ENCODE peak calls at places on chromosomes 5 and 9, in four cellular contexts. H is aorta, F is gastrocnemius medialis, A is GM23248. O is an unnamed sample. For H3K4me1, the result is how much of the 10 kb centered on the place peaks cover.

GRCh38 chr5:167244583-167244982 is 1046.9 kb upstream of the WWC1 start:
- DNase-seq in H (no peak), F (no peak), A (no peak), O (no peak)

GRCh38 chr9:101536351-101536750 is 2.7 kb downstream of the RNF20 start:
- DNase-seq in H (no peak), F (no peak), A (peak), O (no peak)

GRCh38 chr5:35478856-35479682 is 138.6 kb upstream of the SPEF2 start:
- DNase-seq in H (no peak), F (no peak), A (peak), O (no peak)

GRCh38 chr5:151742870-151743294 is 15.5 kb downstream of the ATOX1 start:
- DNase-seq in H (peak), F (no peak), A (peak), O (no peak)

GRCh38 chr9:89418882-89419641 is 78.9 kb downstream of the SEMA4D start:
- DNase-seq in H (peak), F (no peak), A (no peak), O (no peak)

GRCh38 chr9:28050046-28050445 is 476.8 kb upstream of the C9orf72 start:
- DNase-seq in H (no peak), F (no peak), A (peak), O (no peak)

GRCh38 chr9:112110094-112110772 is 64.9 kb downstream of the SUSD1 start:
- DNase-seq in H (no peak), F (no peak), A (no peak), O (no peak)

GRCh38 chr5:126438267-126438666 is 15.1 kb downstream of the GRAMD2B start:
- DNase-seq in H (no peak), F (no peak), A (no peak), O (no peak)

GRCh38 chr5:68999181-68999580 is 94.6 kb upstream of the SLC30A5 start:
- DNase-seq in H (no peak), F (no peak), A (no peak), O (no peak)

GRCh38 chr5:132426525-132427138 is 57.1 kb downstream of the SLC22A5 start:
- DNase-seq in H (peak), F (peak), A (peak), O (peak)

GRCh38 chr5:77893225-77893860 is 117.2 kb upstream of the TBCA start:
- DNase-seq in H (peak), F (no peak), A (peak), O (no peak)

GRCh38 chr9:38441347-38442085 is 17.3 kb upstream of the IGFBPL1 start:
- DNase-seq in H (no peak), F (no peak), A (no peak), O (no peak)

GRCh38 chr5:152595327-152595890 is 190.3 kb upstream of the NMUR2 start:
- DNase-seq in H (no peak), F (no peak), A (no peak), O (no peak)

GRCh38 chr5:67678594-67678993 is 482.0 kb upstream of the CD180 start:
- DNase-seq in H (no peak), F (no peak), A (no peak), O (no peak)

GRCh38 chr5:133041157-133041784 is 10.5 kb upstream of the HSPA4 start:
- DNase-seq in H (no peak), F (no peak), A (no peak), O (no peak)

GRCh38 chr5:61817472-61818326 is 485.6 kb downstream of the ZSWIM6 start:
- DNase-seq in H (peak), F (no peak), A (peak), O (peak)

GRCh38 chr5:135811007-135811406 is 23.5 kb upstream of the SLC25A48 start:
- DNase-seq in H (no peak), F (no peak), A (no peak), O (no peak)

GRCh38 chr9:135474915-135475314 is 4.7 kb upstream of the PPP1R26 start:
- DNase-seq in H (no peak), F (no peak), A (peak), O (no peak)

GRCh38 chr5:28404363-28405071 is 1366.1 kb upstream of the CDH9 start:
- DNase-seq in H (no peak), F (no peak), A (no peak), O (no peak)

GRCh38 chr9:136016221-136016881 is 55.2 kb upstream of the UBAC1 start:
- DNase-seq in H (peak), F (peak), A (no peak), O (no peak)

GRCh38 chr5:9282211-9282610 is 263.7 kb downstream of the SEMA5A start:
- DNase-seq in H (no peak), F (no peak), A (no peak), O (no peak)

GRCh38 chr5:72394688-72395087 is 74.5 kb downstream of the PTCD2 start:
- DNase-seq in H (no peak), F (no peak), A (peak), O (no peak)

GRCh38 chr9:128072144-128073021 is 4.4 kb downstream of the SLC25A25 start:
- DNase-seq in H (peak), F (peak), A (peak), O (peak)

GRCh38 chr5:115460476-115460875 is 84.1 kb downstream of the FEM1C start:
- DNase-seq in H (no peak), F (peak), A (peak), O (peak)

GRCh38 chr9:108271646-108272349 is 584.0 kb downstream of the ACTL7B start:
- DNase-seq in H (no peak), F (no peak), A (peak), O (no peak)

GRCh38 chr5:81633471-81633870 is 117.4 kb downstream of the SSBP2 start:
- DNase-seq in H (no peak), F (no peak), A (no peak), O (no peak)

GRCh38 chr5:1013948-1014301 is 5.3 kb downstream of the NKD2 start:
- DNase-seq in H (no peak), F (no peak), A (no peak), O (no peak)

GRCh38 chr5:40680741-40681350 is 1.1 kb downstream of the PTGER4 start:
- DNase-seq in H (peak), F (no peak), A (no peak), O (peak)

GRCh38 chr5:144691936-144692335 is 521.3 kb downstream of the KCTD16 start:
- DNase-seq in H (no peak), F (no peak), A (no peak), O (no peak)

GRCh38 chr9:128405780-128406171 is 14.9 kb upstream of the CERCAM start:
- DNase-seq in H (no peak), F (no peak), A (no peak), O (no peak)

GRCh38 chr9:73152445-73152844 is 780 bp downstream of the ANXA1 start:
- DNase-seq in H (no peak), F (no peak), A (peak), O (no peak)

GRCh38 chr5:542693-543311 is 18.6 kb upstream of the SLC9A3 start:
- DNase-seq in H (peak), F (no peak), A (no peak), O (peak)

GRCh38 chr9:123629531-123629930 is 273.5 kb downstream of the CRB2 start:
- DNase-seq in H (no peak), F (no peak), A (no peak), O (no peak)

GRCh38 chr9:100449420-100449819 is 22.5 kb downstream of the MSANTD3 start:
- DNase-seq in H (no peak), F (no peak), A (no peak), O (no peak)

GRCh38 chr9:34377402-34377741 is 674 bp upstream of the MYORG start:
- DNase-seq in H (peak), F (peak), A (peak), O (no peak)

GRCh38 chr9:34555002-34555348 is 32.2 kb upstream of the ENHO start:
- DNase-seq in H (peak), F (no peak), A (no peak), O (no peak)

GRCh38 chr9:115891929-115892328 is 261.7 kb upstream of the PAPPA start:
- DNase-seq in H (no peak), F (no peak), A (peak), O (no peak)

GRCh38 chr5:27494845-27495244 is 456.5 kb upstream of the CDH9 start:
- DNase-seq in H (no peak), F (no peak), A (no peak), O (no peak)

DNA sequence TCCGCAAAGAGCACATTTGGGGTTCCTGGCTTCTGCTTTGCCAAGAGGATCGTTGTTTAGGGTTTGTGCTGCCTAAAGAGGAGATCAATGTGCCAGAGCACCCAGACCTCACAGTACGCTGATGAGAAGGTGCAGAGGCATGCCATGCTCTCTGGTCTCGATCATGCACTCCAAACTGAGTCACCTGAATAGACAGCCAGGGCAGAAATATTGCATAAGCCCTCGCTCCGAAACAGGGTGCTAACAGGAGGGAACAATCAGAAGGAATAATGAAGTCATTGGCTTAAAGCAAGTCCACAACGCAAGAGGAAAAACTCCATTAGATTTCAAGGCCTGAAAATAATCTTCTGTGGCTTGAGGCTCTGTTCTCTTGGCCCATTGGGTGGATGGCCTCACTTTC is 124.3 kb downstream of the GCNT1 start:
- DNase-seq in H (no peak), F (no peak), A (no peak), O (no peak)
- H3K27ac ChIP-seq in H (no peak), F (no peak), A (no peak), O (no peak)

DNA sequence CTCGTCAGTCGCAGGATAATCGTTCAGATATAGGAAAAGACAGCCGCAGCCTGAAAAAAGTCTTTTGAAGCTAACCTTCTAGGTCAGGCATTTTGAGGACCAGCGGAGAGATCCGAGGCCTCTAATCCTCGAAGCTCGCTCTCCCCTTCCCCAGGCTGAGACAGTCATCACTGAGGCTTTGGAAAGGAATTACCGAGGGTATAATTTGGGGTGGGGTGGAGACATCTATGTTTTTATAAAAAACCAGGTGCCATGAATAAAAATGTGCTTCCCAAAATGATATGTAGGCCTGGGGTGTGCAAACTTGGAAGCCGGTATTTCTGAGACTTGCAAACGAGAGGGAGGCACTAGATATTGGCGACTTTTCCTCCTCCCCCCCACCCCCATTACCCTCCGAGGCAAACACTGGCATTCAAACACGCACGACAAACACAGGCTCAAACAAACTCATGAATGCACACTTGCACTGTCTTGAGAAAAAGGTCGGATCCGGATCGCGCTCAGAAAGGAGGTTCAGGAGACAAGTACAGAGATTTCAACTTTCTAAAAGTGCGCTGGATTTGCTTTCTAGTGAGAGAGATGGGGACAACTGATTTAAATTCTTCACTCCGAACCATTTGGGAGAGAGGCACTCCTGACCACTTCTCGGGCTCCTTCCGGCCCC is 935 bp upstream of the MSX2 start:
- DNase-seq in H (no peak), F (no peak), A (no peak), O (no peak)
- H3K4me3 ChIP-seq in H (peak), F (peak), A (peak), O (peak)

GRCh38 chr9:70408393-70409040 is 5.9 kb downstream of the KLF9 start:
- DNase-seq in H (no peak), F (no peak), A (no peak), O (no peak)

GRCh38 chr9:70410368-70410767 is 4.1 kb downstream of the KLF9 start:
- DNase-seq in H (no peak), F (no peak), A (peak), O (no peak)

GRCh38 chr9:70409800-70410199 is 4.7 kb downstream of the KLF9 start:
- DNase-seq in H (no peak), F (no peak), A (no peak), O (no peak)

GRCh38 chr9:70411141-70411929 is 3.1 kb downstream of the KLF9 start:
- DNase-seq in H (peak), F (peak), A (peak), O (peak)

DNA sequence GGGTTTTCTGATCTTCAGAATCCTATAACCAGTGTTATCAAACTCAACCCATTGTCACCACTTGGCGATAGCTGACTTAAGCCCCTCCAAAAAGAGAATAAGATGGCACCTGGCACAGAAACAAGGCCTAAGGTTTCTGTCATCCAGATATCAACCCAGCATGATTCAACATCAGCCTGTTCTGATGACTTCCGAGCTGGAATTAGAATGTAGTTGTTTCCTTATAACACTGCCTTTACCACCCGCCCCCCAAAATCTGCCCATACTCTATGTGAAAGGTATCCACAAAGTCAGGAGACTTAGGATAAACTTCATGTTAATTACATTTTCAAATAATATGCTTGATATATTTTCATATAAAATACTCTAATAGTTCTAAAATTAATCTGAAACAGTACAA is 5.2 kb downstream of the KLF9 start:
- DNase-seq in H (no peak), F (no peak), A (no peak), O (no peak)
- H3K4me1 ChIP-seq in H (under half), F (half or more), A (under half), O (under half)

DNA sequence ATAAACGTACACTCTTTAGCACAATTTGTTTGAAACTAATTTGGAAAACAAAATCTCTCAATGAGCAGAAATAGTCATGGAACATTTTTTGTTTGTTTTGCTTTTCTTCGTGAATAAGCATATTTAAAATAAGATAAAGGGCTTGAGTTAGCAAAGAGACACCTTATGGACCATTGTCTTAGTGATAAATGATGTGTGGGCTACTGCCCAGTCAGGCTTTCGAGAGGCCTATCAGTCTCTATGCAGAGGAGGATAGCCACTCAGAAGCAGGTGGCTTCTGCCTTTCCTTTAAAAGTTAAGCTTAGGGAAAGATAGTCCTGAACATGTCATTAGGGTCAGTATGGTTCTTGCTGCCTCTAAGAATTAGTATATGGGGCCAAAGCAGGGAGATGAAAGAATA is 2.1 kb upstream of the ARL15 start:
- DNase-seq in H (no peak), F (no peak), A (no peak), O (no peak)
- H3K27ac ChIP-seq in H (no peak), F (no peak), A (no peak), O (no peak)

GRCh38 chr5:123450641-123451421 is 27.6 kb upstream of the CEP120 start:
- DNase-seq in H (no peak), F (no peak), A (peak), O (peak)
- H3K4me3 ChIP-seq in H (no peak), F (no peak), A (no peak), O (no peak)

DNA sequence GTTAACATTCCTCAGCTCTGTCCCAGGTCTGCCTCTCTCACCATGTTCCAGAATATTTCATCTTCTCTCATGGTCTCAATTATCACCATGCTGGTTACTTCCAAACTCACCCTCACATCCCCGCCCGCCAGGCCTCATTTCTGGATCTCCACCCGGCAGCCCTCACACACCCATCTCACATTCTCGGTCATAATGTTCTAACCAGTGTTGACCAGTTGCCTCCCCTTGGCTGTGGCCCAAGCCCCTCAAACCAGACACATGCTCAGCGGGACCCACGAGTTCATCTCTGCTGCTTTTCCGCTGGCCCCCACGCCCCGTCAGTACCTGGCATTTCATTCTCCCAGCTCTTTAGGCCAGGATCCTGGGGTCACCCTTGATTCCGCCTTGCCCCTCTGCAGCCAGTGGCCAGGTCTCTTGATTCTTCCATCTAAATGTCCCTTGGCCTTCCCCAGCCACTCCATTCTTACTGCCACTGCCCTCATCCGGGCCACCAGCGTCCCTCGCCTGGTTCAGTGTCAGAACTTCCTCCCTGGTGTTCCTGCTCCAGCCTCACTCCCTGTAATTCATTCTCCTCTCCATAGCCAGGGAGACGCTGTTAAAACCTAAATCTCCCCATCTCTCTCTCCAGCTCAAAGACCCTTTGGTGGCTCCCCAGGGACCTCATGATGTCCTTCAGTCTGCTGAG is 141.7 kb downstream of the MVB12B start:
- DNase-seq in H (peak), F (no peak), A (no peak), O (no peak)
- H3K4me1 ChIP-seq in H (under half), F (under half), A (under half), O (under half)

GRCh38 chr9:21996858-21997257 is 2.3 kb downstream of the CDKN2B-AS1 start:
- DNase-seq in H (no peak), F (no peak), A (no peak), O (no peak)
- H3K27ac ChIP-seq in H (no peak), F (no peak), A (no peak), O (no peak)

DNA sequence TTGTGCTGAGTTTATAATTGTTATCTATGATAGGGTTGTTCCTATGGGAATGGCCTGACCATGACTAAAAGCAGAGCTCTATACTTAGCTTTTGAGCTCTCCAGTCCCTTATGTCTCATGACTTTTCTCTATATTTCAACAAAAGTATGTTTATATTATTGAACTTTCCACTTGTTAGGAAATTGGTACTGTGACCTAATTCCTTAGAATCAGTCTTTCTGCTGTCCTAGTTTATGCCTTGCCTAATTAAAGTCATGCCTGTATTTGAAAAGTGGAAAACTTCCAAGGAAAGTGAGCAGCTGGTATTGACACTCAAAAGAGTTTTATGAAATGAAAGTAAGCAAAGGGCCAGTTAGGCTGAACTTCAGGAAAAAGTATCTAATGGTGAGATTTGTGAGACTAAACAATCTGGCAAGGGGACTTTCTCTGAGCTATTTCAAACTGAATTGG is 68.6 kb downstream of the XRCC4 start:
- DNase-seq in H (no peak), F (no peak), A (peak), O (no peak)
- H3K4me3 ChIP-seq in H (no peak), F (no peak), A (no peak), O (no peak)

GRCh38 chr5:111737716-111738115 is 19.3 kb downstream of the NREP start:
- DNase-seq in H (no peak), F (no peak), A (peak), O (no peak)
- H3K4me1 ChIP-seq in H (under half), F (half or more), A (half or more), O (under half)

DNA sequence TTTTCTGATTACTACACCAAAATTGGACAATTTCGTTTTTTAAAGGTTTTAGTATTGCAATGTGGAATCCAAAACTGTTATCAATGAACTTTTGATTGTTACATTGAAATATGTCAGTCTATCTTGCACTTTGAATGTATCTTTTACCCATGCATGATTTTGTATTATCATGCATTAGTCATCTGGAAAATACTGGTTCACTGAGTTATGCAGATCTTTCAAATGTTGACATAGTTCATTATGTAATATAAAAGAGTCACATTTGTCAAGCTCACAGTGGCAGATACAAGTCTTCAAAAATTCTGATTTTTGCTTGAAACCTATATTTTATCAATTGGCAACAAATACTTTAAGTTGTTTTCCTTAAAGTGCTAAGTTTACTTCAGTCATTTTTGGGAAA is 85.2 kb downstream of the NR3C1 start:
- DNase-seq in H (no peak), F (no peak), A (peak), O (no peak)
- H3K27ac ChIP-seq in H (no peak), F (peak), A (peak), O (no peak)